ENCODE peak calls at places on chromosome 2, in five cellular contexts. H, V, L, N and K are unnamed samples.
A peak's percentile ranks its signal among the peaks of the same experiment; 100 is the strongest.

GRCh38 chr2:99821572-99822369 is 320.6 kb downstream of the AFF3 start:
- DNase-seq in H (peak; percentile 90), L (no peak), N (peak; percentile 51), V (no peak), K (no peak)

GRCh38 chr2:25372405-25373268 is 30.9 kb upstream of the DNMT3A start:
- DNase-seq in H (no peak), V (no peak), L (no peak), N (no peak), K (no peak)

GRCh38 chr2:10487144-10488104 is 39.3 kb upstream of the ODC1 start:
- DNase-seq in N (no peak), V (no peak), H (no peak), L (peak; percentile 34), K (no peak)

GRCh38 chr2:19300961-19301360 is 57.5 kb downstream of the OSR1 start:
- DNase-seq in N (no peak), L (no peak), V (no peak), H (no peak), K (no peak)

GRCh38 chr2:160278889-160279196 is 78.8 kb upstream of the ITGB6 start:
- DNase-seq in H (no peak), V (no peak), L (no peak), N (peak; percentile 46), K (no peak)

GRCh38 chr2:16198166-16198912 is 258.0 kb downstream of the MYCN start:
- DNase-seq in V (no peak), H (no peak), L (no peak), N (no peak), K (no peak)

GRCh38 chr2:161171595-161171929 is 11.3 kb downstream of the TANK start:
- DNase-seq in N (peak; percentile 35), L (no peak), V (no peak), H (no peak), K (no peak)

GRCh38 chr2:13652531-13653313 is 936.0 kb downstream of the TRIB2 start:
- DNase-seq in L (no peak), V (no peak), N (peak; percentile 25), H (peak; percentile 81), K (no peak)

GRCh38 chr2:240526521-240526920 is 31.3 kb downstream of the ANKMY1 start:
- DNase-seq in L (no peak), V (no peak), H (no peak), N (no peak), K (no peak)

GRCh38 chr2:9820020-9820973 is 23.0 kb upstream of the TAF1B start:
- DNase-seq in V (peak; percentile 46), L (no peak), N (peak; percentile 45), H (peak; percentile 77), K (no peak)

GRCh38 chr2:62045017-62045543 is 139.6 kb downstream of the COMMD1 start:
- DNase-seq in N (no peak), V (no peak), H (no peak), L (no peak), K (no peak)

GRCh38 chr2:165469417-165469816 is at the start of gene CSRNP3:
- DNase-seq in L (peak; percentile 59), H (peak; percentile 88), N (peak; percentile 68), V (peak; percentile 79), K (peak; percentile 41)

GRCh38 chr2:63696496-63696895 is 107.7 kb downstream of the MDH1 start:
- DNase-seq in H (peak; percentile 12), L (no peak), V (no peak), N (peak; percentile 15), K (no peak)

GRCh38 chr2:138081225-138082073 is 117.2 kb downstream of the HNMT start:
- DNase-seq in H (no peak), N (no peak), V (no peak), L (no peak), K (no peak)

GRCh38 chr2:127348421-127349000 is 39.3 kb downstream of the MAP3K2 start:
- DNase-seq in N (peak; percentile 23), V (no peak), L (no peak), H (no peak), K (no peak)

GRCh38 chr2:159298967-159299366 is 12.5 kb upstream of the WDSUB1 start:
- DNase-seq in N (peak; percentile 20), H (no peak), V (no peak), L (no peak), K (no peak)

GRCh38 chr2:161273038-161273760 is 35.0 kb upstream of the PSMD14 start:
- DNase-seq in L (no peak), H (peak; percentile 30), V (no peak), N (peak; percentile 63), K (peak; percentile 31)

GRCh38 chr2:159562248-159562647 is 54.1 kb downstream of the BAZ2B start:
- DNase-seq in N (peak; percentile 46), L (no peak), V (no peak), H (peak; percentile 26), K (no peak)

GRCh38 chr2:20401495-20401855 is 45.4 kb upstream of the RHOB start:
- DNase-seq in V (no peak), H (no peak), L (no peak), N (no peak), K (no peak)

GRCh38 chr2:17649026-17649425 is 104.6 kb downstream of the SMC6 start:
- DNase-seq in V (no peak), H (no peak), N (no peak), L (no peak), K (no peak)

GRCh38 chr2:180663016-180663471 is 317.4 kb upstream of the UBE2E3 start:
- DNase-seq in H (no peak), V (no peak), N (peak; percentile 44), L (no peak), K (no peak)

GRCh38 chr2:232871418-232871834 is 1.4 kb downstream of the SNORC start:
- DNase-seq in N (no peak), V (no peak), H (no peak), L (no peak), K (no peak)

GRCh38 chr2:103254611-103255010 is 492.8 kb downstream of the TMEM182 start:
- DNase-seq in H (no peak), N (no peak), L (no peak), V (no peak), K (no peak)

GRCh38 chr2:9244985-9245544 is 38.5 kb downstream of the ASAP2 start:
- DNase-seq in L (no peak), V (no peak), H (peak; percentile 48), N (no peak), K (no peak)

GRCh38 chr2:8009010-8009597 is 672.8 kb upstream of the ID2 start:
- DNase-seq in N (no peak), L (no peak), H (peak; percentile 9), V (no peak), K (no peak)

GRCh38 chr2:47189635-47190034 is 34.5 kb upstream of the STPG4 start:
- DNase-seq in N (peak; percentile 92), V (no peak), L (no peak), H (peak; percentile 97), K (no peak)

DNA sequence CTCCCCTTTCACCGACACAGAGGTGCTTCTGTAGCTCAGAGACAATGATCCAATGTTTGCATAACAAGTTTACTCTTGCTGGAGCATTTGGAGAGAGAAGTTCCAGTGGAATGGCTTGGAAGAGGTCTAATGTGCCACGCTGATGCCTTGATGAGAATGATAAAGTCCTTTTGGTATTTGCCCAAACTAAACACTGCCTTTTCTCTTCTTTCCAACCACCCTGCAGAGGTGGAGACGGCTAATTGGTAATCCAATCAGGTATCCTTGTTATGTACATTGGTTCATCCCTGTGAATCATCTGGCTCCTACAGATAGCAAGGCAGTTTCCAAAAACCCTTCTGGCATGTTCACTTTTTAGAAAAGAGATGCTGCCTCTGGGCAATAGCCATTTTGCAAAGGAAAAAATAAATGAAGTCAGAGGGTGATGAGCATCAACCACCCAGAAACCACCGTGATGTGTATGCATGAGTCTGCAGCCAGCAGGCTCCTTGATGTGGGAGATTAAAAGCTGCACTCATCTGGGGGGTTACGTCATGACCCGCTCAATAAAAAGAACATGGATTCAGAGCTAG is 40.6 kb downstream of the KIAA2012 start:
- DNase-seq in L (no peak), N (peak; percentile 73), H (peak; percentile 86), V (no peak), K (no peak)
- TF ChIP-seq CTCF in L (no peak), N (no peak), H (no peak), V (no peak), K (no peak)

DNA sequence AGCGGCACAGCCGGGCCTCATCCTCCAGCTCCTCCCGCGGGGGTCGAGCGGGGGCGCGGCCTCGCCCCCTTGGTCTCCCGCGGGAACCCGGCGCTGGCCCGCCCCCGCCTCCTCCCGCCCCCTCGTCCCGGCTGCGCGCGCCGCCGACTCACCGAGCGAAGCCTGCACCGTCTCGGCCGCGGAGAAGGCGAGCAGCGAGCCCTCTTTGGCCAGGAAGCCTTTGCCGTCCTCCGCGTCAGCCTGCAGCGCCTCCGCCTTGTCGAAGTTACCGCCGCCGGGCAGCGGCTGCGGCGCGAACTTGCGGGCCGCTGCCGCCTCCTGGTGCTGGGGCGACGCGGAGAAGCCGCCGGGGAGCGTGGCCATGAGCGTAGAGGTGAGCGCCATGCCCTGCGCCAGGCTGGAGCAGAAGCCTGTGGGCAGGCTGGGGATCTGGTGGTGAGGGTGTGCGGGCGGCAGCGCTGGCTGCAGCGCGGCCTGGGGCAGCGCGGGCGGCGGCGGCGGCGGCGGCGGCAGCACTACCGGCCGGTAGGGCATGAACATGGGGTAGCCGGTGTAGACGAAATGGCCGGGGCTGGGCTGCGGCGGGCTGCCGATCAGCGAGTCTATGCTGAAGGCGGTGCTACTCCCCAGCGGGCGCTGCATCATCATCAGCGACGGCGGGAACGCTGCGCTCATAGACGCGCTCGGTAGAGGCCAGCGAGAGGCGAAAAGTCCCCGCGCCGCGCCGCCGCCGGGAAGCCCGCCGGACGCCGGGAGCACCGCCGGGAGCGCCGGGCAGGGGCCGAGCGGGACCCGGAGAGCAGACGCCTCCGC is 683 bp downstream of the GBX2 start:
- DNase-seq in L (no peak), N (peak; percentile 49), H (peak; percentile 44), V (no peak), K (no peak)
- TF ChIP-seq CTCF in L (no peak), N (peak; percentile 3), H (no peak), V (no peak), K (peak; percentile 32)

GRCh38 chr2:144099746-144100438 is 420.0 kb downstream of the ZEB2 start:
- DNase-seq in L (no peak), V (no peak), N (peak; percentile 16), H (peak; percentile 99), K (no peak)
- TF ChIP-seq CTCF in L (no peak), V (no peak), N (no peak), H (peak; percentile 61), K (no peak)

GRCh38 chr2:95298471-95299111 is 1.4 kb downstream of the KCNIP3 start:
- DNase-seq in L (no peak), H (no peak), V (no peak), N (no peak), K (no peak)
- TF ChIP-seq CTCF in L (no peak), H (no peak), V (no peak), N (no peak), K (no peak)

GRCh38 chr2:228401065-228401912 is 219.8 kb upstream of the SPHKAP start:
- DNase-seq in H (no peak), V (no peak), L (no peak), N (no peak), K (no peak)
- TF ChIP-seq CTCF in H (no peak), V (no peak), L (no peak), N (no peak), K (no peak)

GRCh38 chr2:239215136-239215925 is 185.5 kb downstream of the HDAC4 start:
- DNase-seq in N (no peak), H (no peak), L (no peak), V (no peak), K (no peak)
- TF ChIP-seq CTCF in N (no peak), H (no peak), L (no peak), V (no peak), K (no peak)